ENCODE peak calls at places on chromosomes 3 and 15, in eight cellular contexts. One of them, this sample, is unnamed.

GRCh38 chr3:159928071-159928491 is 60.6 kb upstream of the IL12A start:
- DNase-seq in transverse colon: no peak
- DNase-seq in nephron progenitor cell: no peak
- DNase-seq in SK-N-SH: peak; percentile 10
- DNase-seq in fibroblast of lung: peak; percentile 40
- DNase-seq in stomach: no peak
- DNase-seq in upper lobe of right lung: no peak
- DNase-seq in psoas muscle: no peak
- DNase-seq in this sample: no peak

GRCh38 chr15:92829875-92830274 is 70.2 kb upstream of the CHD2 start:
- DNase-seq in upper lobe of right lung: no peak
- DNase-seq in transverse colon: no peak
- DNase-seq in SK-N-SH: no peak
- DNase-seq in fibroblast of lung: no peak
- DNase-seq in psoas muscle: no peak
- DNase-seq in stomach: no peak
- DNase-seq in nephron progenitor cell: no peak
- DNase-seq in this sample: no peak

GRCh38 chr3:17979911-17980310 is 237.5 kb upstream of the TBC1D5 start:
- DNase-seq in stomach: no peak
- DNase-seq in transverse colon: no peak
- DNase-seq in SK-N-SH: no peak
- DNase-seq in upper lobe of right lung: no peak
- DNase-seq in fibroblast of lung: no peak
- DNase-seq in psoas muscle: no peak
- DNase-seq in nephron progenitor cell: no peak
- DNase-seq in this sample: no peak

GRCh38 chr3:8733332-8734094 is at the start of gene CAV3:
- DNase-seq in psoas muscle: peak; percentile 88
- DNase-seq in nephron progenitor cell: no peak
- DNase-seq in upper lobe of right lung: no peak
- DNase-seq in transverse colon: no peak
- DNase-seq in SK-N-SH: no peak
- DNase-seq in stomach: no peak
- DNase-seq in fibroblast of lung: no peak
- DNase-seq in this sample: no peak

GRCh38 chr3:3664916-3665315 is 134.3 kb upstream of the LRRN1 start:
- DNase-seq in transverse colon: no peak
- DNase-seq in fibroblast of lung: peak; percentile 92
- DNase-seq in upper lobe of right lung: no peak
- DNase-seq in SK-N-SH: no peak
- DNase-seq in psoas muscle: no peak
- DNase-seq in stomach: no peak
- DNase-seq in nephron progenitor cell: no peak
- DNase-seq in this sample: no peak

GRCh38 chr3:195133462-195133861 is 137.5 kb downstream of the XXYLT1 start:
- DNase-seq in SK-N-SH: no peak
- DNase-seq in stomach: no peak
- DNase-seq in upper lobe of right lung: no peak
- DNase-seq in transverse colon: peak; percentile 60
- DNase-seq in psoas muscle: no peak
- DNase-seq in fibroblast of lung: peak; percentile 90
- DNase-seq in nephron progenitor cell: no peak
- DNase-seq in this sample: no peak

GRCh38 chr3:106518516-106518915 is 649.7 kb upstream of the CBLB start:
- DNase-seq in upper lobe of right lung: no peak
- DNase-seq in stomach: no peak
- DNase-seq in SK-N-SH: no peak
- DNase-seq in psoas muscle: no peak
- DNase-seq in transverse colon: no peak
- DNase-seq in nephron progenitor cell: no peak
- DNase-seq in fibroblast of lung: peak; percentile 74
- DNase-seq in this sample: no peak

GRCh38 chr3:128274837-128275236 is 121.6 kb downstream of the EEFSEC start:
- DNase-seq in fibroblast of lung: peak; percentile 97
- DNase-seq in transverse colon: no peak
- DNase-seq in upper lobe of right lung: no peak
- DNase-seq in nephron progenitor cell: no peak
- DNase-seq in psoas muscle: no peak
- DNase-seq in SK-N-SH: no peak
- DNase-seq in stomach: no peak
- DNase-seq in this sample: no peak

GRCh38 chr3:47496892-47497291 is 16.6 kb downstream of the ELP6 start:
- DNase-seq in psoas muscle: no peak
- DNase-seq in nephron progenitor cell: no peak
- DNase-seq in fibroblast of lung: no peak
- DNase-seq in upper lobe of right lung: no peak
- DNase-seq in stomach: no peak
- DNase-seq in SK-N-SH: no peak
- DNase-seq in transverse colon: no peak
- DNase-seq in this sample: no peak

GRCh38 chr3:100440895-100441294 is 39.6 kb downstream of the LNP1 start:
- DNase-seq in fibroblast of lung: no peak
- DNase-seq in psoas muscle: no peak
- DNase-seq in SK-N-SH: no peak
- DNase-seq in transverse colon: no peak
- DNase-seq in upper lobe of right lung: no peak
- DNase-seq in stomach: no peak
- DNase-seq in nephron progenitor cell: no peak
- DNase-seq in this sample: no peak

GRCh38 chr3:23546186-23546585 is 259.6 kb upstream of the UBE2E1 start:
- DNase-seq in transverse colon: no peak
- DNase-seq in stomach: no peak
- DNase-seq in psoas muscle: no peak
- DNase-seq in nephron progenitor cell: no peak
- DNase-seq in upper lobe of right lung: no peak
- DNase-seq in fibroblast of lung: no peak
- DNase-seq in SK-N-SH: no peak
- DNase-seq in this sample: no peak

GRCh38 chr15:61138151-61138550 is 91.0 kb downstream of the RORA start:
- DNase-seq in psoas muscle: no peak
- DNase-seq in nephron progenitor cell: no peak
- DNase-seq in upper lobe of right lung: no peak
- DNase-seq in fibroblast of lung: peak; percentile 67
- DNase-seq in stomach: no peak
- DNase-seq in transverse colon: no peak
- DNase-seq in SK-N-SH: peak; percentile 6
- DNase-seq in this sample: no peak

GRCh38 chr3:154364849-154365248 is 40.6 kb upstream of the DHX36 start:
- DNase-seq in transverse colon: no peak
- DNase-seq in upper lobe of right lung: no peak
- DNase-seq in nephron progenitor cell: no peak
- DNase-seq in SK-N-SH: no peak
- DNase-seq in stomach: no peak
- DNase-seq in psoas muscle: no peak
- DNase-seq in fibroblast of lung: no peak
- DNase-seq in this sample: no peak

GRCh38 chr3:147421184-147421912 is 12.2 kb downstream of the ZIC1 start:
- DNase-seq in nephron progenitor cell: peak; percentile 55
- DNase-seq in fibroblast of lung: no peak
- DNase-seq in transverse colon: no peak
- DNase-seq in psoas muscle: no peak
- DNase-seq in stomach: no peak
- DNase-seq in SK-N-SH: peak; percentile 63
- DNase-seq in upper lobe of right lung: no peak
- DNase-seq in this sample: no peak

GRCh38 chr3:16140116-16140893 is 34.2 kb upstream of the GALNT15 start:
- DNase-seq in transverse colon: peak; percentile 22
- DNase-seq in upper lobe of right lung: no peak
- DNase-seq in stomach: no peak
- DNase-seq in fibroblast of lung: peak; percentile 97
- DNase-seq in psoas muscle: peak; percentile 69
- DNase-seq in SK-N-SH: no peak
- DNase-seq in nephron progenitor cell: no peak
- DNase-seq in this sample: no peak

GRCh38 chr15:28086175-28086703 is 12.9 kb downstream of the OCA2 start:
- DNase-seq in upper lobe of right lung: no peak
- DNase-seq in SK-N-SH: peak; percentile 85
- DNase-seq in stomach: peak; percentile 68
- DNase-seq in psoas muscle: no peak
- DNase-seq in fibroblast of lung: peak; percentile 37
- DNase-seq in nephron progenitor cell: peak; percentile 61
- DNase-seq in transverse colon: peak; percentile 70
- DNase-seq in this sample: peak; percentile 46

GRCh38 chr3:15428539-15428938 is 1.1 kb downstream of the EAF1 start:
- DNase-seq in upper lobe of right lung: no peak
- DNase-seq in nephron progenitor cell: no peak
- DNase-seq in transverse colon: no peak
- DNase-seq in fibroblast of lung: peak; percentile 79
- DNase-seq in stomach: no peak
- DNase-seq in SK-N-SH: no peak
- DNase-seq in psoas muscle: no peak
- DNase-seq in this sample: no peak

DNA sequence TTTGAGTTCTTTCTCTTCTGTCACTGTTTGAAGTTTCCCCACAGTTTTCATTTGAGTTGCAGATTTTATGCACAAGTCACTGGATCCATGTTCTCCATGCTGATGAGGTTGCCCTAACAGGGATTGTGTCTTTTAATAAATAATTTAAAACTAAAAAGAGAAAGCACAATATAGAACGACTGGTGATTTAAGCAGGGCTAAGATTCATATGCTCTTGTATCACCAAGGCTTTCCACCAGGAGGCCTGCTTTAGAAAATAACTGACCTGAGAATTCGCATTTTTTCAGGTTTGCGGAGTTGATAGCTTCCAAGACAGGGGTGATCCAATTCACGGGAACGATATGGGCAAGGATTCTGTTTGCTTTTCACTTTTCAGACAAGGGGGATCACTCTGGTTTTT is 252.0 kb upstream of the VEPH1 start:
- DNase-seq in upper lobe of right lung: no peak
- DNase-seq in psoas muscle: no peak
- DNase-seq in SK-N-SH: no peak
- DNase-seq in fibroblast of lung: no peak
- DNase-seq in stomach: no peak
- DNase-seq in nephron progenitor cell: no peak
- DNase-seq in transverse colon: no peak
- DNase-seq in this sample: no peak
- TF ChIP-seq CTCF in upper lobe of right lung: no peak
- TF ChIP-seq CTCF in psoas muscle: no peak
- TF ChIP-seq CTCF in SK-N-SH: peak; percentile 44
- TF ChIP-seq CTCF in fibroblast of lung: peak; percentile 27
- TF ChIP-seq CTCF in stomach: no peak
- TF ChIP-seq CTCF in nephron progenitor cell: peak; percentile 18
- TF ChIP-seq CTCF in transverse colon: no peak
- TF ChIP-seq CTCF in this sample: peak; percentile 37

GRCh38 chr15:68558318-68559305 is 20.2 kb upstream of the CORO2B start:
- DNase-seq in psoas muscle: no peak
- DNase-seq in nephron progenitor cell: no peak
- DNase-seq in fibroblast of lung: peak; percentile 16
- DNase-seq in SK-N-SH: no peak
- DNase-seq in transverse colon: peak; percentile 18
- DNase-seq in stomach: no peak
- DNase-seq in upper lobe of right lung: no peak
- DNase-seq in this sample: no peak
- TF ChIP-seq CTCF in psoas muscle: no peak
- TF ChIP-seq CTCF in nephron progenitor cell: no peak
- TF ChIP-seq CTCF in fibroblast of lung: no peak
- TF ChIP-seq CTCF in SK-N-SH: no peak
- TF ChIP-seq CTCF in transverse colon: no peak
- TF ChIP-seq CTCF in stomach: no peak
- TF ChIP-seq CTCF in upper lobe of right lung: no peak
- TF ChIP-seq CTCF in this sample: no peak

GRCh38 chr3:166837535-166837934 is 542.6 kb downstream of the ZBBX start:
- DNase-seq in upper lobe of right lung: no peak
- DNase-seq in psoas muscle: no peak
- DNase-seq in SK-N-SH: peak; percentile 24
- DNase-seq in nephron progenitor cell: peak; percentile 9
- DNase-seq in stomach: no peak
- DNase-seq in transverse colon: no peak
- DNase-seq in fibroblast of lung: no peak
- DNase-seq in this sample: no peak
- TF ChIP-seq CTCF in upper lobe of right lung: peak; percentile 23
- TF ChIP-seq CTCF in psoas muscle: peak; percentile 12
- TF ChIP-seq CTCF in SK-N-SH: peak; percentile 61
- TF ChIP-seq CTCF in nephron progenitor cell: peak; percentile 54
- TF ChIP-seq CTCF in stomach: no peak
- TF ChIP-seq CTCF in transverse colon: no peak
- TF ChIP-seq CTCF in fibroblast of lung: no peak
- TF ChIP-seq CTCF in this sample: peak; percentile 59

GRCh38 chr3:9944271-9944670 is 7.9 kb downstream of the PRRT3 start:
- DNase-seq in nephron progenitor cell: no peak
- DNase-seq in upper lobe of right lung: peak; percentile 51
- DNase-seq in fibroblast of lung: no peak
- DNase-seq in transverse colon: no peak
- DNase-seq in psoas muscle: no peak
- DNase-seq in stomach: no peak
- DNase-seq in SK-N-SH: no peak
- DNase-seq in this sample: no peak

GRCh38 chr3:9945358-9945757 is 6.8 kb downstream of the PRRT3 start:
- DNase-seq in psoas muscle: no peak
- DNase-seq in stomach: no peak
- DNase-seq in transverse colon: no peak
- DNase-seq in upper lobe of right lung: no peak
- DNase-seq in fibroblast of lung: no peak
- DNase-seq in SK-N-SH: no peak
- DNase-seq in nephron progenitor cell: no peak
- DNase-seq in this sample: no peak

GRCh38 chr3:9942164-9942563 is 8.5 kb downstream of the CRELD1 start:
- DNase-seq in transverse colon: no peak
- DNase-seq in fibroblast of lung: no peak
- DNase-seq in nephron progenitor cell: no peak
- DNase-seq in upper lobe of right lung: peak; percentile 7
- DNase-seq in stomach: no peak
- DNase-seq in psoas muscle: no peak
- DNase-seq in SK-N-SH: no peak
- DNase-seq in this sample: no peak

GRCh38 chr3:9940746-9941145 is 7.1 kb downstream of the CRELD1 start:
- DNase-seq in fibroblast of lung: no peak
- DNase-seq in psoas muscle: no peak
- DNase-seq in SK-N-SH: no peak
- DNase-seq in stomach: no peak
- DNase-seq in transverse colon: no peak
- DNase-seq in nephron progenitor cell: no peak
- DNase-seq in upper lobe of right lung: peak; percentile 63
- DNase-seq in this sample: no peak

DNA sequence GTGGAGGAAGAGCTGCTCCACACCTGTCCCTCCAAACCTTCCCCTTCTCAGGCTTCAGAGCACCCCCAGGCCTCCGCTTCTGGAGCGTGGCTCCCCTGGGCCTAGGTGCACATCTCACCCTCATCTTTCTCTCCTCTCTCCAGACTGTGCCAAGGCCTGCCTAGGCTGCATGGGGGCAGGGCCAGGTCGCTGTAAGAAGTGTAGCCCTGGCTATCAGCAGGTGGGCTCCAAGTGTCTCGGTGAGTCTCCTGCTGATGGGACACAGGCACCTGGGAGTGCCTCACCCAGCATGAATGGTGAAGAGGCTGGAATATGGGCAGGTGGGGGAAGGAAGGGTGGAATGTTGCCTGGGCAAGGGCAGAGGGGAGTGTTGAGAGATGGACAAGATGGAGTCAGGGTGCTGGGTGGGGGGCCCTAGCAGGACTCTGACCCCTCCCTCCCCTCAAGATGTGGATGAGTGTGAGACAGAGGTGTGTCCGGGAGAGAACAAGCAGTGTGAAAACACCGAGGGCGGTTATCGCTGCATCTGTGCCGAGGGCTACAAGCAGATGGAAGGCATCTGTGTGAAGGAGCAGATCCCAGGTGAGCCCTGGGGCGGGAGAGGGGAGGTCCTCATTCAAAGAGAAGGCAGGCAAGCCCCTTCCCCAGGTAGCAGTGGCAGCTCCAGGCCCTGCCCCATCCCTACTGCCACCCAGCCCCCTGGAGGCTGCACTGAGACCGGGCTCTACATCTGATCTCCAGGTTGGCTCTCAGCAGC is 9.1 kb downstream of the PRRT3 start:
- DNase-seq in psoas muscle: no peak
- DNase-seq in nephron progenitor cell: no peak
- DNase-seq in stomach: no peak
- DNase-seq in transverse colon: no peak
- DNase-seq in SK-N-SH: no peak
- DNase-seq in upper lobe of right lung: peak; percentile 51
- DNase-seq in fibroblast of lung: no peak
- DNase-seq in this sample: no peak
- TF ChIP-seq CTCF in psoas muscle: no peak
- TF ChIP-seq CTCF in nephron progenitor cell: no peak
- TF ChIP-seq CTCF in stomach: no peak
- TF ChIP-seq CTCF in transverse colon: no peak
- TF ChIP-seq CTCF in SK-N-SH: no peak
- TF ChIP-seq CTCF in upper lobe of right lung: no peak
- TF ChIP-seq CTCF in fibroblast of lung: no peak
- TF ChIP-seq CTCF in this sample: no peak